ENCODE peak calls at places on chromosomes 7 and 10, in ten cellular contexts. W is IMR-90; T is fibroblast of mammary gland; L is Caco-2; R is activated CD8-positive, alpha-beta T cell treated with anti-CD3 and anti-CD28 coated beads for 36 hours; J is sigmoid colon; H is endothelial cell; U is foreskin fibroblast; Z is tibial nerve; S is GM13977. C is an unnamed sample.

GRCh38 chr10:77526861-77527617 is 110.6 kb downstream of the KCNMA1 start:
- DNase-seq in W (no peak), T (no peak), L (no peak), R (no peak), J (no peak), H (no peak), U (no peak), Z (no peak), S (no peak), C (no peak)

GRCh38 chr10:75502389-75502788 is 71.0 kb downstream of the LRMDA start:
- DNase-seq in W (no peak), T (no peak), L (peak; percentile 16), R (no peak), J (no peak), H (no peak), U (no peak), Z (no peak), S (no peak), C (no peak)

GRCh38 chr10:16887565-16887964 is 70.3 kb upstream of the RSU1 start:
- DNase-seq in W (peak; percentile 93), T (peak; percentile 86), L (no peak), R (no peak), J (no peak), H (no peak), U (peak; percentile 85), Z (no peak), S (no peak), C (no peak)

GRCh38 chr10:114917927-114918672 is 19.9 kb upstream of the TRUB1 start:
- DNase-seq in W (peak; percentile 37), T (peak; percentile 47), L (no peak), R (no peak), J (no peak), H (no peak), U (no peak), Z (no peak), S (no peak), C (peak; percentile 57)

GRCh38 chr10:35150335-35150734 is 23.7 kb downstream of the CREM start:
- DNase-seq in W (no peak), T (no peak), L (no peak), R (no peak), J (no peak), H (no peak), U (no peak), Z (no peak), S (no peak), C (no peak)

GRCh38 chr10:129936923-129937300 is 27.2 kb downstream of the EBF3 start:
- DNase-seq in W (no peak), T (no peak), L (no peak), R (no peak), J (peak; percentile 49), H (no peak), U (no peak), Z (no peak), S (no peak), C (no peak)

GRCh38 chr7:84123903-84124573 is 70.6 kb downstream of the SEMA3A start:
- DNase-seq in W (peak; percentile 79), T (no peak), L (no peak), R (no peak), J (no peak), H (no peak), U (peak; percentile 65), Z (no peak), S (no peak), C (no peak)

GRCh38 chr10:72061491-72061890 is 26.9 kb downstream of the SPOCK2 start:
- DNase-seq in W (no peak), T (no peak), L (peak; percentile 61), R (no peak), J (no peak), H (peak; percentile 24), U (no peak), Z (no peak), S (no peak), C (peak; percentile 46)

GRCh38 chr10:23048191-23048590 is 47.2 kb upstream of the MSRB2 start:
- DNase-seq in W (no peak), T (no peak), L (no peak), R (no peak), J (no peak), H (no peak), U (no peak), Z (no peak), S (no peak), C (no peak)

GRCh38 chr10:23055424-23056191 is 39.8 kb upstream of the MSRB2 start:
- DNase-seq in W (no peak), T (no peak), L (no peak), R (no peak), J (no peak), H (no peak), U (no peak), Z (no peak), S (no peak), C (no peak)

GRCh38 chr10:23051278-23051677 is 44.1 kb upstream of the MSRB2 start:
- DNase-seq in W (no peak), T (no peak), L (no peak), R (no peak), J (no peak), H (no peak), U (no peak), Z (no peak), S (no peak), C (no peak)

GRCh38 chr10:23051855-23052309 is 43.5 kb upstream of the MSRB2 start:
- DNase-seq in W (no peak), T (no peak), L (no peak), R (no peak), J (no peak), H (no peak), U (no peak), Z (no peak), S (no peak), C (no peak)

DNA sequence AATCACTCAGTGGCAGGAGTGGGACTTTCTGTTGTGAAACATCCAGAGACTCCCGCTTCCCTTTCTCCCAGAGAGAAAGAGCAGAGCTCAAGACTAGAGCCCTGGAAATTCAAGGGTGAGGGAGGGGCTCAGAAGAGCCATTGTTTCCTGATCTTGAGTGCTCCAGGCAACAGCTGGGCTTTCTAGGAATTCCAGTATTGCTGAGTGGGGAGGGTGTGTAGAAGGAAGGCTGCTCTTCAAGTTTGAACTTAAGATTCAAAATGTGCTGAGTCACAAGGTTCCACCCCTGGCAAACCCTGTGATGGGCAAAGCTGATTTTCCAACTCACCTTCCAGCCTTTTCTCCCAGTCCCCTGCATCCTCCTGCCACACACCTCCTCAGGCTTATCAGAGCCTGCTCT is 42.3 kb upstream of the MSRB2 start:
- DNase-seq in W (no peak), T (no peak), L (peak; percentile 13), R (no peak), J (no peak), H (no peak), U (no peak), Z (no peak), S (no peak), C (no peak)
- TF ChIP-seq CTCF in W (no peak), T (no peak), L (no peak), R (no peak), J (no peak), H (no peak), U (no peak), Z (no peak), S (no peak), C (no peak)

DNA sequence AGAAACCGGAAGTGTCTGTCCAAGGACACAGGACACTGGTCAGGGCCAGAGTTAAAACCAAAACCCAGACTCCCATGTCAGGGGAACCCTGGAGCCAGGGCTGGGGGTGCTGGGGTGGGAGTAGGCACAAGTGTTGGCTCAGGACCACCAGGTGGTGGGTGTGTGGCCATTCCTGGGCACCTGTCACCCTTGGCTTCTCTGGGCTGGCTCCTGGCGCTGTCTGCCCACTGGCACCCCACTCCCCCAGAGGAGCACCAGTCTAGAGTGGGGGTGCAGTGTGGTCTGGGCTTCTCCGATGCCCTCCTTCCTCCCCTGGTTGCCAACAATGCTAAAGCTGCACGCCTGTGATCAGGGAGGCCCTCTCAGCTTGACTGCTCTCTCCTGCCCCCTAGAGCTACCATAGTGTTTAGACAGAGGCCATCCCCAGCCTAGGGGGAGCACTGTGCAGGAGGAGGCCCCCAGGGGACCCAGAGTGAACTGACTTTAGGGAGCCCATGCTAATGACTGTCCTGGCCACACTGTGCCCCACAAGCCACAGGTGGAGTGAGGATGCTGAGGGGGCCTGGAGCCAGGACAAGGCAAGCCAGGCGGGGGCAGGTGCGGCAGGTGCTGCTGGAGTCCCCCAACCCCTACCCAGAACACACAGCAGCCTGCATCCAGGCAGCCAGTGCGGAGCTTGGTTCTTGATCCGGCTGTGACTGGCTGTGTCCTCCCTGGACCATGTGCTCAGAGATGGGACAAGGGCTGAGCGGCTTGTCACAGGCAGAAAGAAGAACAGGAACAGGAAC is 11.0 kb downstream of the RASGEF1A start:
- DNase-seq in W (no peak), T (peak; percentile 8), L (peak; percentile 58), R (peak; percentile 69), J (no peak), H (peak; percentile 63), U (no peak), Z (no peak), S (peak; percentile 80), C (peak; percentile 53)
- TF ChIP-seq CTCF in W (peak; percentile 38), T (peak; percentile 39), L (peak; percentile 62), R (peak; percentile 77), J (no peak), H (peak; percentile 48), U (peak; percentile 42), Z (peak; percentile 55), S (peak; percentile 67), C (peak; percentile 33)

GRCh38 chr7:106603300-106603699 is 57.7 kb downstream of the CCDC71L start:
- DNase-seq in W (no peak), T (no peak), L (no peak), R (no peak), J (no peak), H (no peak), U (no peak), Z (no peak), S (no peak), C (no peak)

GRCh38 chr7:106602062-106602461 is 58.9 kb downstream of the CCDC71L start:
- DNase-seq in W (no peak), T (no peak), L (no peak), R (no peak), J (no peak), H (no peak), U (no peak), Z (no peak), S (no peak), C (no peak)

GRCh38 chr7:106604303-106604918 is 56.5 kb downstream of the CCDC71L start:
- DNase-seq in W (no peak), T (no peak), L (no peak), R (peak; percentile 19), J (no peak), H (no peak), U (no peak), Z (no peak), S (no peak), C (no peak)

GRCh38 chr7:106606120-106606519 is 54.8 kb downstream of the CCDC71L start:
- DNase-seq in W (no peak), T (no peak), L (no peak), R (no peak), J (no peak), H (no peak), U (no peak), Z (no peak), S (no peak), C (no peak)

DNA sequence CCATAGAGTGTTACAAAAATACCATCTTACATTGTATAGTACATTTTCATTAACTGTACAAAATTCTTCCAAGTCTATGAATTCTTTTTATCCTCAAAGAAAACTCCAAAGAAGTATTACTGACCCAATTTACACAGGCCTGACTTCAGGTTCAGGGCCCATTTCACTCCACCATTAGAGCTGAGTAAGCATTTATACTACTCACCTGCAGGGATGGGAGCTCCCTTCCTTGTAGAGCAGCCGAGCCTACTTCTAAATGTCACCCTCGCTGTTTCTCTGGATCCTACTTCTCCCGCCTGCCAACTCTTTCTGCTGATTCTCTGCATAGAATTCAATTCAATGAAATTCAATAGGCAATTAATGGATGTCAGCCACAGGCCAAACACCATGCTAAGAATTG is 56.0 kb downstream of the CCDC71L start:
- DNase-seq in W (no peak), T (no peak), L (no peak), R (no peak), J (no peak), H (no peak), U (no peak), Z (no peak), S (no peak), C (no peak)
- TF ChIP-seq CTCF in W (no peak), T (no peak), L (no peak), R (no peak), J (no peak), H (no peak), U (no peak), Z (no peak), S (no peak), C (no peak)

GRCh38 chr10:1074063-1074747 is 18.0 kb downstream of the WDR37 start:
- DNase-seq in W (no peak), T (no peak), L (no peak), R (peak; percentile 33), J (no peak), H (no peak), U (no peak), Z (no peak), S (no peak), C (no peak)
- TF ChIP-seq CTCF in W (no peak), T (peak; percentile 13), L (peak; percentile 16), R (peak; percentile 47), J (no peak), H (no peak), U (no peak), Z (no peak), S (peak; percentile 34), C (no peak)